ENCODE peak calls at places on chromosome 21, in six cellular contexts. M, J, U, O, Q and L are unnamed samples.

GRCh38 chr21:45410865-45411809 is 6.2 kb downstream of the COL18A1 start:
- DNase-seq in M (no peak), J (no peak), U (no peak), O (peak; percentile 99), Q (no peak), L (no peak)

GRCh38 chr21:45615145-45615711 is 28.3 kb upstream of the PCBP3 start:
- DNase-seq in M (no peak), J (peak; percentile 23), U (peak; percentile 78), O (no peak), Q (no peak), L (peak; percentile 62)

GRCh38 chr21:44058981-44059380 is 46.9 kb downstream of the TRAPPC10 start:
- DNase-seq in M (no peak), J (no peak), U (no peak), O (no peak), Q (no peak), L (no peak)

GRCh38 chr21:35611752-35612151 is 448.6 kb downstream of the SETD4 start:
- DNase-seq in M (no peak), J (no peak), U (no peak), O (no peak), Q (no peak), L (no peak)

GRCh38 chr21:29386803-29387202 is 88.1 kb downstream of the BACH1 start:
- DNase-seq in M (no peak), J (no peak), U (no peak), O (no peak), Q (no peak), L (no peak)

GRCh38 chr21:45157932-45158331 is 83.6 kb downstream of the ADARB1 start:
- DNase-seq in M (no peak), J (no peak), U (no peak), O (no peak), Q (no peak), L (no peak)

GRCh38 chr21:45954271-45954670 is 27.3 kb upstream of the COL6A1 start:
- DNase-seq in M (no peak), J (no peak), U (no peak), O (no peak), Q (no peak), L (no peak)

GRCh38 chr21:35559128-35559831 is 501.0 kb downstream of the SETD4 start:
- DNase-seq in M (no peak), J (no peak), U (no peak), O (peak; percentile 19), Q (no peak), L (no peak)

GRCh38 chr21:26127918-26128317 is 42.7 kb downstream of the APP start:
- DNase-seq in M (no peak), J (no peak), U (no peak), O (no peak), Q (no peak), L (no peak)

GRCh38 chr21:45423968-45424853 is 19.2 kb downstream of the COL18A1 start:
- DNase-seq in M (no peak), J (no peak), U (no peak), O (no peak), Q (no peak), L (no peak)

GRCh38 chr21:45929477-45929876 is 52.1 kb upstream of the COL6A1 start:
- DNase-seq in M (no peak), J (no peak), U (no peak), O (no peak), Q (no peak), L (no peak)

GRCh38 chr21:28489197-28489596 is 503.5 kb downstream of the LTN1 start:
- DNase-seq in M (no peak), J (no peak), U (no peak), O (no peak), Q (no peak), L (no peak)

GRCh38 chr21:27060190-27060589 is 93.3 kb upstream of the ADAMTS5 start:
- DNase-seq in M (no peak), J (no peak), U (no peak), O (no peak), Q (no peak), L (no peak)

GRCh38 chr21:16569679-16570078 is 839.9 kb downstream of the USP25 start:
- DNase-seq in M (no peak), J (no peak), U (no peak), O (no peak), Q (no peak), L (no peak)

GRCh38 chr21:32094792-32095191 is 184.1 kb downstream of the MIS18A start:
- DNase-seq in M (no peak), J (no peak), U (no peak), O (no peak), Q (no peak), L (no peak)

GRCh38 chr21:46323710-46324389 is at the start of the genes C21orf58 and PCNT:
- DNase-seq in M (peak; percentile 95), J (peak; percentile 92), U (peak; percentile 89), O (peak; percentile 100), Q (peak; percentile 88), L (peak; percentile 97)

GRCh38 chr21:29656504-29657227 is 283.1 kb downstream of the GRIK1 start:
- DNase-seq in M (no peak), J (no peak), U (no peak), O (peak; percentile 87), Q (no peak), L (no peak)

DNA sequence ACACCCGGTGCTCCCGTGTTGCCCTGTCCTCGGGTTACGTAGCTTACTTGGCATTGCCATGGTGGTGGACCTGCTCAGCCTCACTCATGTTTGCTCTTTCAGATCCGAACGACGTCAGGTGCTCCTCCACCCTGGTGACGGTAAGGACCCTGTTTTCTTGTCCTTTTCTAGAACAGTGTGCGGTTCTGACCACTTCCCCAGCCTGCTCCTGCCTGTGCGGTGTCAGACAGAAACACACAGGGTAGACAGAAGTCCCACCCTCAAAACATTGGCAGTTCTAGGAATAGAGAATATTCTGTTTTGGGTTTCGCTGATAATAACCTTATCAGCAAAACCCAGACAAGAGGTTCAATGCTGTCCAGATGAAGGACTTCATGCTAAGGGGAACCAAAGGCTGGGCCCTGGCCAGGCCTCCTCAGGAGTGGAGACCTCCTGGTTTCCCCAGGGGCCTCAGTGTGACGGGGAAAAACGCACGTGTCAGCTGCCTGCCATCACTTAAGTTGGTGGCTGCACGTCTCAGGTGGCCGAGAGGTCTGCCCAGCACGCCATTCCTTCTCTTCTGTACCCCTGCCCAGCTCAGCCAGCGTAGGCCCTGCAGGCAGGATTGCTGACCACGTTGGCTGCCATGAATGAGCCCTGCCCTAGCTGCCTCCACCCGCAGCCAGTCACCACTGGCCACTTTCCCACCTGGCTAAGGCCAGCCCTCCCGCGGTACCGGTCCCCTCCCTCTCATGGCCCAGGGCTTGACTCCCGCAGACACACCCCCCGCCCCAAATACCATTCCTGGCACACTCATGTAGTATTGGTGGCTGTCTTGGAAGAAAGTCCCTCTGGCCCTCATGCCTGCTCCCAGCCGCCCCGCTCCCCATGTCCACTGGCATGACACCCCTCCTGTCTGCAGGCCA is 33.6 kb downstream of the SLC37A1 start:
- DNase-seq in M (no peak), J (no peak), U (no peak), O (peak; percentile 88), Q (no peak), L (no peak)
- TF ChIP-seq POLR2A in M (no peak), J (no peak), U (no peak), O (no peak), Q (no peak), L (no peak)

DNA sequence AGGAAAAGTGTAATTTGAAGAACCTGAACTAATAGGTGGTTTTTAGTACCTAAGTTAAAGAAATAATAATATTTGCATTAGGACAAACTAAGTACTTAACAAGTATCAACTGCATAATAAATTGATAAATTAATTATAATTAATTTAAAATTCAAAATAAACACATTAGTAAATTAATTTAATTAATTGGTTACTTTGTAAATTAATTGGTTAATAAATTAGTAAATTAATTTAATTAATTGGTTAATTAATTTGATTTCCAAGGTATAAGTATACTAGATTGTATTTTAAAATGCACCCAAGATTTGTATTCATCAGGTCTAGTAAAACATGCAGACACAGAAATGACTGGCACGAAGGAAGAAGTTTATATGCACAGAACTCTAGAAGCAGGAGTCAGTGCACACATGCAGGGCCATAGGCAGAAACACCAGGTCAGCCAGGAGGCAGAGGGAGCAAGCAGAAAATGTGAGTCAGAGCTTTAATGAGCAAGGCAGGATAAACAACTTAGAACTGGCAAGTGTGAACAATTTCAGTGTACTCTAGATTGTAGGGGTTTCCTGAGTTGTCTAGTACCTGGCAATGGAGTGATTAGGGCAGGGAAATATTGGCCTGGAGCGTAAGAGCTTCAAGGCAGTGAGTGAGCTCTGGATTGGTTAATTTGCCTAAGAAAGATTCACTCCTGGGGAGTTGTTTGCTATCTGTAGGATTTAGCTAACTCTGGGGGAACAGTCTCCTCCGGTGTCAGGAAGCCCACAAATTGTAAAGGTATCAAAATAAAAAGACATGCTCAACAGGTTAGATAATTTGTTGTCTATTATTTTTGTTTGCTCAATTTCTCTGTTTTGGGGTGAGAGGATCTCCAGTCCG is 665.7 kb downstream of the MRPL39 start:
- DNase-seq in M (no peak), J (no peak), U (no peak), O (no peak), Q (no peak), L (no peak)
- TF ChIP-seq TAF1 in M (no peak), J (no peak), U (no peak), O (no peak), Q (no peak), L (no peak)

DNA sequence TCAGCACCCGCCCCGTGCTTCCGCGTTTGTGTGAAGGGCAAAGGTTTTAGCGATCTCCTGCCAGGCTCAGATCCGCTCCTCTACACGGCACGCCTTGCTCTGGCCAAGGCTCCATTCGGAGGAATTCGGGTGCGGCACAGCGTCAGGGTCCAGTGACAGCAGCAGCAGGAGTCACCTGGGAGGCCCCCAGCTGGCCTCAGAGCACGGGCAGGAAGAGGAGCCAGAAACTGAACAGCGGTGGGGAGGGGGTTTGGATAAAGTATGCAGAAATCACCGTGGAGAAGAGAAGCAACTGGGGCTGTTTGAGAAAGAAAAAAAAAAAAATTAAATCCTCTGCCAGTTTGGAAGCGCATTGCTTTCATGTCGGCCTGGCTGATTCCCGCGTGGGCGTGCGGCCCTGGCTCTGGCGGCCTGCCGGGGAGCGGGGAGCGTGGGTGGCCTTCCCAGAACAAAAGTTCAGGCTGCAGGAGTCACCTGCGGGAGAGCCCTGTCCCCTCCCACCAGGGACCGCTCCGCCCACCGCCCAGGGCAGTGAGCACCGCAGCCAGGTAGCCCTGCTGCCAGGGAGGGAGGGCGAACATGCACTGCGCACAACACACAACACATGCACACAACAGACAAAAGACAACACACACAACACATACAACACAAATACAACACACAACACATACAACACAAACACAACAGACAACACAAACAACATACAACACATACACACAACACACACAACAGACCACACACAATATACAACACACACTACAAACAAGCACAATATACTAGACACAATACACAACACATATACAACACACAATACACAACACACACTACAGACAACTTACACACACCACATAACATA is 107.6 kb downstream of the ETS2 start:
- DNase-seq in M (no peak), J (no peak), U (no peak), O (peak; percentile 52), Q (no peak), L (no peak)
- TF ChIP-seq POLR2AphosphoS5 in M (no peak), J (no peak), U (no peak), O (no peak), Q (no peak), L (no peak)

DNA sequence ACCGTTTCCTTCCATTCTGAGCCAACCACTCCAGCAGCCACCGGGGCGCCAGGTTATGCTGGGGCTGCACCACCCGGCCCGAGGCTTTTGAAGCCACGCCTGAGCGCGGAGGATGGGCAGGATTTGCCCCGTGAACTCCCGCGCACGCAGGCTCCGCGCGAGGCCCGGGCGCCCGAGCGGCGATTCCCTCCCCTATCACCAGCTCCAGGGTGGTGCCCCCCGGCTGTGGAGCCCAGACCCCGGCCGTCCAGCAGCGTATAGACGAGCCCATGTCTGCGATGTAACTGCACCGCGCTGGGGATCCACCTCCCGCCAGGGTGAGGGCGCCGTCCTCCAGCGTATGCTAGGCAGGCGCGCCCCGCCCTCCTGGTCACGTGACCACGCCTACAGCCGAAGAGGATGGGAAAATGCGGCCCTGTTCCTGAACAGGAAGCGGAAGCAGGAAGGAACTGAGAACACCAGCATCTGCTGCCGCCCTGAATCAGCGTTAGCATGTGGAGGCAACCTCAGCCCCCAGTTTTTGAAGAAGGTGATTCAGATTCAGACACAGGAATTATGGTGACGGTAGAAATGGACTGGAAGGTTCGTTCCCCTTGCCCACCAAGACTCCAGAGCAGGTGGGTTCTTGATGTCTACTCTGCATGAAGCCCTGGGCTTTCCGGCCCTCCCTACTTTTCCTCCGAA is 46.0 kb downstream of the VPS26C start:
- DNase-seq in M (peak; percentile 86), J (peak; percentile 93), U (peak; percentile 86), O (peak; percentile 90), Q (peak; percentile 64), L (peak; percentile 80)
- TF ChIP-seq POLR2A in M (peak; percentile 80), J (peak; percentile 91), U (peak; percentile 92), O (peak; percentile 79), Q (no peak), L (peak; percentile 77)